ENCODE peak calls at places on chromosome 7, in six cellular contexts. F is sigmoid colon, N is HCT116, M is upper lobe of left lung, C is esophagus squamous epithelium, U is tibial nerve. Z is an unnamed sample.

GRCh38 chr7:15651693-15652092 is 34.8 kb downstream of the MEOX2 start:
- DNase-seq in F (no peak), N (no peak), M (no peak), C (no peak), U (no peak), Z (no peak)

GRCh38 chr7:64174328-64174727 is 32.7 kb upstream of the ZNF735 start:
- DNase-seq in F (no peak), N (no peak), M (no peak), C (no peak), U (no peak), Z (no peak)

GRCh38 chr7:144384555-144385245 is 18.8 kb downstream of the NOBOX start:
- DNase-seq in F (peak; percentile 65), N (peak; percentile 48), M (no peak), C (no peak), U (no peak), Z (peak; percentile 58)

GRCh38 chr7:40644454-40645188 is 509.8 kb downstream of the SUGCT start:
- DNase-seq in F (no peak), N (no peak), M (no peak), C (no peak), U (no peak), Z (no peak)

GRCh38 chr7:76513817-76514799 is 3.8 kb downstream of the UPK3B start:
- DNase-seq in F (peak; percentile 57), N (no peak), M (no peak), C (no peak), U (no peak), Z (no peak)

GRCh38 chr7:100803398-100804161 is 23.7 kb downstream of the EPHB4 start:
- DNase-seq in F (peak; percentile 92), N (no peak), M (peak; percentile 84), C (peak; percentile 24), U (peak; percentile 53), Z (no peak)

GRCh38 chr7:36852017-36852416 is 127.7 kb upstream of the AOAH start:
- DNase-seq in F (no peak), N (no peak), M (no peak), C (no peak), U (no peak), Z (no peak)

GRCh38 chr7:141697211-141697871 is 4.6 kb downstream of the DENND11 start:
- DNase-seq in F (no peak), N (no peak), M (no peak), C (no peak), U (no peak), Z (no peak)

GRCh38 chr7:91557789-91558396 is 293.7 kb downstream of the FZD1 start:
- DNase-seq in F (no peak), N (peak; percentile 78), M (no peak), C (no peak), U (no peak), Z (no peak)

GRCh38 chr7:39683216-39683845 is 60.0 kb downstream of the RALA start:
- DNase-seq in F (no peak), N (no peak), M (no peak), C (no peak), U (no peak), Z (no peak)

GRCh38 chr7:92988051-92988450 is 129.7 kb downstream of the SAMD9 start:
- DNase-seq in F (no peak), N (peak; percentile 19), M (no peak), C (no peak), U (no peak), Z (no peak)

GRCh38 chr7:136251826-136252225 is 274.7 kb upstream of the MTPN start:
- DNase-seq in F (no peak), N (no peak), M (no peak), C (no peak), U (no peak), Z (no peak)

GRCh38 chr7:101963693-101964092 is 146.3 kb downstream of the CUX1 start:
- DNase-seq in F (no peak), N (no peak), M (no peak), C (no peak), U (no peak), Z (no peak)

GRCh38 chr7:119452401-119452800 is 820.6 kb upstream of the KCND2 start:
- DNase-seq in F (no peak), N (no peak), M (no peak), C (no peak), U (no peak), Z (no peak)

GRCh38 chr7:3028071-3028766 is 15.4 kb downstream of the CARD11 start:
- DNase-seq in F (no peak), N (no peak), M (peak; percentile 50), C (no peak), U (no peak), Z (no peak)

GRCh38 chr7:29639887-29640600 is 76.4 kb downstream of the PRR15 start:
- DNase-seq in F (no peak), N (no peak), M (no peak), C (no peak), U (no peak), Z (no peak)

GRCh38 chr7:57385668-57386067 is 64.3 kb upstream of the ZNF716 start:
- DNase-seq in F (no peak), N (no peak), M (no peak), C (no peak), U (no peak), Z (no peak)

GRCh38 chr7:28647076-28647421 is 234.7 kb downstream of the CREB5 start:
- DNase-seq in F (no peak), N (no peak), M (no peak), C (no peak), U (no peak), Z (no peak)

GRCh38 chr7:47479821-47480575 is 101.9 kb downstream of the TNS3 start:
- DNase-seq in F (no peak), N (no peak), M (no peak), C (no peak), U (no peak), Z (no peak)

GRCh38 chr7:2843711-2844152 is 376 bp downstream of the GNA12 start:
- DNase-seq in F (peak; percentile 81), N (no peak), M (peak; percentile 40), C (no peak), U (no peak), Z (no peak)

GRCh38 chr7:150927954-150928340 is 50.2 kb downstream of the KCNH2 start:
- DNase-seq in F (no peak), N (peak; percentile 16), M (no peak), C (no peak), U (no peak), Z (no peak)

GRCh38 chr7:132075573-132075972 is 500.7 kb downstream of the PLXNA4 start:
- DNase-seq in F (no peak), N (no peak), M (no peak), C (no peak), U (no peak), Z (no peak)

GRCh38 chr7:51647931-51648351 is 331.3 kb upstream of the COBL start:
- DNase-seq in F (peak; percentile 76), N (no peak), M (no peak), C (no peak), U (no peak), Z (no peak)

GRCh38 chr7:3846738-3847137 is 545.7 kb downstream of the SDK1 start:
- DNase-seq in F (no peak), N (no peak), M (no peak), C (no peak), U (no peak), Z (no peak)

GRCh38 chr7:36630112-36630650 is 94.1 kb downstream of the AOAH start:
- DNase-seq in F (no peak), N (no peak), M (no peak), C (no peak), U (no peak), Z (no peak)

GRCh38 chr7:22578048-22578770 is 78.2 kb upstream of the STEAP1B start:
- DNase-seq in F (no peak), N (no peak), M (no peak), C (no peak), U (no peak), Z (no peak)

GRCh38 chr7:112079671-112080070 is 126.5 kb downstream of the DOCK4 start:
- DNase-seq in F (no peak), N (no peak), M (no peak), C (no peak), U (no peak), Z (no peak)

GRCh38 chr7:68700414-68700813 is 897.9 kb upstream of the AUTS2 start:
- DNase-seq in F (no peak), N (no peak), M (no peak), C (no peak), U (no peak), Z (no peak)

GRCh38 chr7:36153571-36154097 is 580 bp downstream of the EEPD1 start:
- DNase-seq in F (peak; percentile 77), N (no peak), M (peak; percentile 46), C (no peak), U (no peak), Z (no peak)

GRCh38 chr7:11266101-11266500 is 292.4 kb downstream of the PHF14 start:
- DNase-seq in F (no peak), N (no peak), M (no peak), C (no peak), U (no peak), Z (no peak)
- TF ChIP-seq POLR2A in F (no peak), N (no peak), M (no peak), C (no peak), U (no peak), Z (no peak)

DNA sequence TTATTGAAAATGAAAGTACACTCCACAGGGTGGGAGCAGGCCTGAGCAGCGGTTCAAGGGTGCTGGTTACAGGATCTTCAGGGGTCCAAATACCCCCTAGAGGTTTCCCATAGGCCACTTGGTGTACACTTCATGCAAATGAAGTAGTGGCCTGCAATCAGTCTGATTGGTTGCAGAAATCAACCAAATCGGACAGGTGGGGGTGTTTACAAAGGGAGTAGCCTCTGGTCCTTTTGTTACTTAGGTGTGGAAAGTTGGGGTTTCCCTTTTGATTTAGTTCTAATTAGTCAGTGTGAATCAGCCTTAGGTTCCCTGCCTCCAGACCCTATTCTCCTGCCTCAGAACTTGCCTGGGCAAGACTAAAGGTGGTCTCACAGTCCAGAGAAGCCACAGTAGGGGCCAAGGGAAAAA is 49.6 kb downstream of the SYPL1 start:
- DNase-seq in F (no peak), N (no peak), M (no peak), C (no peak), U (no peak), Z (no peak)
- H3K4me3 ChIP-seq in F (no peak overlapping the region), N (no peak overlapping the region), M (no peak overlapping the region), C (no peak overlapping the region), U (no peak overlapping the region), Z (no peak overlapping the region)

GRCh38 chr7:128936798-128937197 is 929 bp upstream of the IRF5 start:
- DNase-seq in F (peak; percentile 5), N (no peak), M (no peak), C (no peak), U (no peak), Z (no peak)
- H3K4me1 ChIP-seq in F (peaks cover 17% of the 10 kb centered on the region), N (peaks cover 10% of the 10 kb centered on the region), M (peaks cover 14% of the 10 kb centered on the region), C (peaks cover 4% of the 10 kb centered on the region), U (peaks cover 22% of the 10 kb centered on the region), Z (peaks cover 9% of the 10 kb centered on the region)

DNA sequence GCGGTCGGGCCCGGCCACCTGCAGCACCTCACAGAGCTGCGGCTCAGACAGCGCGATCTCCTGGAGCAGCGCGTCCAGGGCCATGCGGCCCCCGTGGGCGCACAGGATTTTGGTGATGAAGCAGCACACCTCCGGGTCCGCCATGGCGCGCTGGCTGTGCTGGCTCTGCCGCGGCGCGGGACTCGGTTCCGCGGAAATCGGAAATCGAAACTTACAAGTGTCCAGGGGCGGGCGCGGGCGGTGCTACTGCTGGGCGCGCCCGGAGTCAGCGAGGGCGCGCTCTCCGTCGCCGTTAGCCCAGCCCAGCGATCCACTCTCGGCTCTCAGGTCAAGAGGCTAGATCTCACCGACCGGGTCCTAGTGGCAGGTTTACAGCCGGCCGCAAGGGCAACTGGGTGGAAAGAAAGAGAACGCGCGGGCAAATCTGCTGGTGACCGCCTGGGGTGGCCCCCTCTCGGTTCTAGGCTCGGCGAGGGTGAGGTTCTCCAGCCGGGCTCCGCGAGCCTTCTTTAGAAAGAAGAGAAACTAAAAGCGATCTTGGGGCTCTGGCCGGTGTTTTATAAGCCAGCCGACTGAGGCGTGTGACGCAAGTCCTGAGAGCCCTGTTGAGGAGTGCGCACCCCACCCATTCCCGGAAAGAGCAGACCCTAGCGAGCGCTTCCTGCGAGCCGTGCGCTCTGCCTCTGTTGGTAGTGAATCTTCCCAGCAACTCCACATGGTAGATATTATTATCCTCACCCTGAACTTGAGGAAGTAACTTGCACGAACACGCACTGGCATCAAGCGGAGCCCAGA is at the start of gene ZC3HAV1:
- DNase-seq in F (peak; percentile 96), N (peak; percentile 50), M (peak; percentile 93), C (peak; percentile 50), U (peak; percentile 74), Z (no peak)
- TF ChIP-seq POLR2A in F (peak; percentile 52), N (peak; percentile 34), M (no peak), C (no peak), U (peak; percentile 43), Z (no peak)